ENCODE peak calls at places on chromosome 6, in six cellular contexts. X is endothelial cell of umbilical vein, F is A549, D is K562, L is HepG2, C is GM12878. B is an unnamed sample.

GRCh38 chr6:149013932-149014331 is 267.1 kb downstream of the UST start:
- DNase-seq in X (no peak), F (no peak), D (no peak), L (no peak), C (no peak), B (no peak)

GRCh38 chr6:134517145-134517658 is 199.3 kb upstream of the SGK1 start:
- DNase-seq in X (peak; percentile 75), F (peak; percentile 69), D (no peak), L (peak; percentile 69), C (no peak), B (peak; percentile 94)

GRCh38 chr6:13453771-13454251 is 33.6 kb downstream of the GFOD1 start:
- DNase-seq in X (peak; percentile 77), F (peak; percentile 6), D (no peak), L (no peak), C (peak; percentile 65), B (no peak)

GRCh38 chr6:148746363-148747144 is at the start of gene UST:
- DNase-seq in X (peak; percentile 60), F (peak; percentile 47), D (peak; percentile 62), L (no peak), C (no peak), B (peak; percentile 74)

GRCh38 chr6:123062645-123063044 is 66.6 kb downstream of the CLVS2 start:
- DNase-seq in X (no peak), F (no peak), D (no peak), L (no peak), C (no peak), B (no peak)

GRCh38 chr6:142685852-142686718 is 258.9 kb downstream of the HIVEP2 start:
- DNase-seq in X (no peak), F (no peak), D (no peak), L (no peak), C (no peak), B (no peak)

GRCh38 chr6:40708049-40708448 is 120.9 kb upstream of the LRFN2 start:
- DNase-seq in X (no peak), F (no peak), D (no peak), L (no peak), C (no peak), B (no peak)

GRCh38 chr6:29493261-29493660 is 5.5 kb upstream of the MAS1L start:
- DNase-seq in X (no peak), F (no peak), D (no peak), L (no peak), C (no peak), B (no peak)

GRCh38 chr6:125346926-125347563 is 45.3 kb upstream of the HDDC2 start:
- DNase-seq in X (no peak), F (no peak), D (no peak), L (no peak), C (peak; percentile 24), B (no peak)

GRCh38 chr6:76043690-76044089 is 28.8 kb downstream of the IMPG1 start:
- DNase-seq in X (no peak), F (no peak), D (no peak), L (no peak), C (no peak), B (no peak)

GRCh38 chr6:139763468-139764214 is 389.2 kb upstream of the CITED2 start:
- DNase-seq in X (peak; percentile 48), F (no peak), D (no peak), L (no peak), C (no peak), B (peak; percentile 81)

GRCh38 chr6:141968632-141969031 is 164.1 kb upstream of the GJE1 start:
- DNase-seq in X (no peak), F (no peak), D (no peak), L (peak; percentile 13), C (no peak), B (no peak)

GRCh38 chr6:55917756-55918415 is 42.5 kb upstream of the BMP5 start:
- DNase-seq in X (no peak), F (no peak), D (no peak), L (no peak), C (no peak), B (no peak)

GRCh38 chr6:154258064-154258757 is 98.4 kb downstream of the IPCEF1 start:
- DNase-seq in X (no peak), F (no peak), D (no peak), L (no peak), C (no peak), B (peak; percentile 85)

GRCh38 chr6:73954843-73955242 is 258.8 kb downstream of the CD109 start:
- DNase-seq in X (no peak), F (no peak), D (no peak), L (no peak), C (no peak), B (no peak)

GRCh38 chr6:7108964-7109836 is 1.4 kb downstream of the RREB1 start:
- DNase-seq in X (peak; percentile 51), F (peak; percentile 48), D (peak; percentile 69), L (peak; percentile 81), C (no peak), B (peak; percentile 88)

DNA sequence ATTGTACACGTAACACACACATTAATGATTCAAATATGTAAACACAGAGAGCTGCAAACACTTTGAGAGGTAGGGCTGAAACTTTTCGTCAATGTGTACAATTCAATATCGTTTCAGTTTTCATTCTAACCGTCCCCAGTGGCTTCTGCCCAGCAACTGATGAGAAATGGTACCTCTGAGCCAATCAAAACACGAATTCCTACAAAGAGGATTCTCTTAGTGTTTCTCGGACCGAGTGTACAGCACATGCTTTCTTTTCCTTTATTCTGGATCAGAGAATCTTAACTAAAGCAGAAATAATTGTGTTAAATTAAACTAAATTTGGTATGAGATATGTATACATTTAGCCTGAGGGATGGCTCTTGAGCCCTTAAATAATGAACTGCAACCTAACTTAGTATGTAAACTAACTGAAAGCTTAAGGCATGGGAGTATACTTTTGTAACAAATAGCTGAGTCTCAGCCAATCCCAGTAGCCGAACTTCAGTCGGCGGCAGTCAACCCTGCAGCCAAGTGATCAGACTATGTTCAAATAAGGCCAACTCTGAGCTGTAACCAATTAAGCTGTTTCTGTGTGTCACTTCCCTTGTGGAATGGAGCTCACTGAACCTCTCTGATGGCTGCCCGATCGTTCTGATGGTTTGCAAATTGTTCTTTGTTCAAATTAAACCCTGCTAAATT is 16.1 kb downstream of the BTN2A1 start:
- DNase-seq in X (peak; percentile 98), F (peak; percentile 65), D (peak; percentile 93), L (peak; percentile 90), C (peak; percentile 97), B (peak; percentile 96)
- TF ChIP-seq POLR2A in X (peak; percentile 75), F (no peak), D (peak; percentile 64), L (peak; percentile 72), C (peak; percentile 87), B (peak; percentile 54)

GRCh38 chr6:72031471-72031870 is 145.1 kb downstream of the RIMS1 start:
- DNase-seq in X (no peak), F (no peak), D (no peak), L (no peak), C (no peak), B (no peak)
- TF ChIP-seq MYC in X (no peak), F (no peak), D (no peak), L (no peak), C (no peak), B (no peak)

DNA sequence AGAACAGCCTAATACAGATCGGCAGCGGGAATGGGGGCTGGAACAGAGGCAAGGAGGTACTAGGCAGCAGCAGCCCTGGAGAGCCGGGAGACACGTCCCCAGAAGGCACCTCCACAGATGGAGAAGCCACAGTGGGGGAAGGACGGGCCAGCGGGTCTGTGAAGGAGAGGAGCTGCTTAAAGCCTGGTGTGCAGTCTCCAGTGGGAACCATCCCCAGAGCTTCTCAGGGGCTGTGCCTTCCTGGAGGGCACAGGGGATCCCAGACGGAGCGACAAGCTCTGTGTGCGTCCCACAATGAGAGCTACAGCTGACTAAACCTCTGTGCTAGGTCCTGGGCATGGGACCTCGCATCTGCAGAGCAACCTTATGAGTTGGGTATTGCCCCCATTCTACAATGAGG is 50.8 kb downstream of the EZR start:
- DNase-seq in X (no peak), F (no peak), D (no peak), L (no peak), C (no peak), B (no peak)
- TF ChIP-seq POLR2A in X (no peak), F (no peak), D (no peak), L (no peak), C (peak; percentile 59), B (no peak)

DNA sequence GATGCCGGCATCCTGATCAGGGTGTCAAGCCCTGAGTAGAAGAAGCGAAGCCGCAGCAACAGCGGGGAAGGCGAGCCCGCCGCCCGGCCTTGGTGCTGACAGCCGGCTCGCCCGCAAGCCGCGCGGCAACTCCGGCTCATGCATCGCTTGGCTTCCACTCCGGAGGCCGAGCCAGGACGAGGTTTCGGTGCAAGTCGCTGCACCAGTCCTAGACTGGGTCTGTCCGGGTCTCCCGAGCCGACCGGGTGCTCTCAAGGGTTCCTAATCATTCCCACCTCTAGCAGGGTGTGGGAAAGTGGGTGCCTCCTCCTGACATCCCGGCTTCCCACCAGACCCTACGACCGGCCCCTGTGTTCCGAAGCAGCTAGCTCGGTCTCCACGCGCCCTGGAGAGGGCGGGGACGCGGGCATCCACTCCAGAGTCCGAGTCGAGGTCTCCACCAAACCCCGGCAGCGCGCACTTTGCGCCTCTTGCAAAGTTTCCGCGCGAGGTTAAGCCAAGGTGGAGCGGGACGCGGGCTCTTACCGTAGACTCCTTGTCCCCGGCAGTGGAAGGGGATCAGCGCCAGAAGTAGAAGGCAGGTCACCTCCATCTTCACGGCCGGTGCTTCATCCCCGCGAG is 1.4 kb downstream of the MDGA1 start:
- DNase-seq in X (peak; percentile 24), F (no peak), D (no peak), L (no peak), C (no peak), B (peak; percentile 35)
- TF ChIP-seq MYC in X (no peak), F (no peak), D (no peak), L (no peak), C (no peak), B (no peak)

B was measured in NB4.